ENCODE peak calls at places on chromosome 1, in eight cellular contexts. One of them, this sample, is unnamed.

GRCh38 chr1:59776960-59777852 is 37.5 kb upstream of the HOOK1 start:
- DNase-seq in globus pallidus: no peak
- DNase-seq in A673: peak; percentile 70
- DNase-seq in activated B cell treated with CpG ODN at 0.5 μM for 24 hours: no peak
- DNase-seq in IMR-90: peak; percentile 56
- DNase-seq in heart right ventricle: no peak
- DNase-seq in activated T-helper 2 cell treated with anti-CD3 and anti-CD28 coated beads, Interferon-gamma antibody, Interleukin-2, Interleukin-4, amounts not matched to agents 10 μg/mL and 5 μg/mL and 100 μg/mL, durations not matched to agents 14 hours and 24 hours and 36 hours: no peak
- DNase-seq in NCI-H345: no peak
- DNase-seq in this sample: no peak

GRCh38 chr1:160767417-160768294 is 28.3 kb upstream of the LY9 start:
- DNase-seq in NCI-H345: no peak
- DNase-seq in heart right ventricle: no peak
- DNase-seq in A673: no peak
- DNase-seq in activated B cell treated with CpG ODN at 0.5 μM for 24 hours: no peak
- DNase-seq in IMR-90: no peak
- DNase-seq in globus pallidus: no peak
- DNase-seq in activated T-helper 2 cell treated with anti-CD3 and anti-CD28 coated beads, Interferon-gamma antibody, Interleukin-2, Interleukin-4, amounts not matched to agents 10 μg/mL and 5 μg/mL and 100 μg/mL, durations not matched to agents 14 hours and 24 hours and 36 hours: peak; percentile 35
- DNase-seq in this sample: no peak

GRCh38 chr1:116826818-116827606 is 72.8 kb downstream of the CD2 start:
- DNase-seq in activated T-helper 2 cell treated with anti-CD3 and anti-CD28 coated beads, Interferon-gamma antibody, Interleukin-2, Interleukin-4, amounts not matched to agents 10 μg/mL and 5 μg/mL and 100 μg/mL, durations not matched to agents 14 hours and 24 hours and 36 hours: peak; percentile 73
- DNase-seq in activated B cell treated with CpG ODN at 0.5 μM for 24 hours: no peak
- DNase-seq in globus pallidus: no peak
- DNase-seq in A673: peak; percentile 67
- DNase-seq in IMR-90: peak; percentile 7
- DNase-seq in NCI-H345: no peak
- DNase-seq in heart right ventricle: no peak
- DNase-seq in this sample: no peak

GRCh38 chr1:153288634-153289275 is 24.0 kb downstream of the PGLYRP3 start:
- DNase-seq in A673: peak; percentile 32
- DNase-seq in activated T-helper 2 cell treated with anti-CD3 and anti-CD28 coated beads, Interferon-gamma antibody, Interleukin-2, Interleukin-4, amounts not matched to agents 10 μg/mL and 5 μg/mL and 100 μg/mL, durations not matched to agents 14 hours and 24 hours and 36 hours: no peak
- DNase-seq in IMR-90: no peak
- DNase-seq in heart right ventricle: no peak
- DNase-seq in NCI-H345: no peak
- DNase-seq in activated B cell treated with CpG ODN at 0.5 μM for 24 hours: no peak
- DNase-seq in globus pallidus: no peak
- DNase-seq in this sample: peak; percentile 43

GRCh38 chr1:201900476-201900875 is 11.8 kb downstream of the SHISA4 start:
- DNase-seq in IMR-90: no peak
- DNase-seq in heart right ventricle: no peak
- DNase-seq in activated B cell treated with CpG ODN at 0.5 μM for 24 hours: no peak
- DNase-seq in globus pallidus: no peak
- DNase-seq in activated T-helper 2 cell treated with anti-CD3 and anti-CD28 coated beads, Interferon-gamma antibody, Interleukin-2, Interleukin-4, amounts not matched to agents 10 μg/mL and 5 μg/mL and 100 μg/mL, durations not matched to agents 14 hours and 24 hours and 36 hours: no peak
- DNase-seq in A673: no peak
- DNase-seq in NCI-H345: no peak
- DNase-seq in this sample: no peak

GRCh38 chr1:180365039-180365438 is 135.0 kb downstream of the LHX4 start:
- DNase-seq in activated B cell treated with CpG ODN at 0.5 μM for 24 hours: no peak
- DNase-seq in globus pallidus: no peak
- DNase-seq in activated T-helper 2 cell treated with anti-CD3 and anti-CD28 coated beads, Interferon-gamma antibody, Interleukin-2, Interleukin-4, amounts not matched to agents 10 μg/mL and 5 μg/mL and 100 μg/mL, durations not matched to agents 14 hours and 24 hours and 36 hours: no peak
- DNase-seq in NCI-H345: no peak
- DNase-seq in heart right ventricle: no peak
- DNase-seq in A673: peak; percentile 19
- DNase-seq in IMR-90: no peak
- DNase-seq in this sample: no peak

GRCh38 chr1:161738627-161739287 is 10.8 kb upstream of the DUSP12 start:
- DNase-seq in A673: peak; percentile 68
- DNase-seq in activated B cell treated with CpG ODN at 0.5 μM for 24 hours: peak; percentile 55
- DNase-seq in heart right ventricle: peak; percentile 22
- DNase-seq in IMR-90: peak; percentile 88
- DNase-seq in activated T-helper 2 cell treated with anti-CD3 and anti-CD28 coated beads, Interferon-gamma antibody, Interleukin-2, Interleukin-4, amounts not matched to agents 10 μg/mL and 5 μg/mL and 100 μg/mL, durations not matched to agents 14 hours and 24 hours and 36 hours: peak; percentile 50
- DNase-seq in NCI-H345: no peak
- DNase-seq in globus pallidus: peak; percentile 51
- DNase-seq in this sample: peak; percentile 69

GRCh38 chr1:44571712-44572571 is 102.3 kb downstream of the TMEM53 start:
- DNase-seq in activated T-helper 2 cell treated with anti-CD3 and anti-CD28 coated beads, Interferon-gamma antibody, Interleukin-2, Interleukin-4, amounts not matched to agents 10 μg/mL and 5 μg/mL and 100 μg/mL, durations not matched to agents 14 hours and 24 hours and 36 hours: no peak
- DNase-seq in A673: peak; percentile 31
- DNase-seq in NCI-H345: no peak
- DNase-seq in globus pallidus: peak; percentile 73
- DNase-seq in activated B cell treated with CpG ODN at 0.5 μM for 24 hours: no peak
- DNase-seq in heart right ventricle: no peak
- DNase-seq in IMR-90: no peak
- DNase-seq in this sample: no peak

GRCh38 chr1:67560580-67561285 is 124.3 kb upstream of the GADD45A start:
- DNase-seq in IMR-90: peak; percentile 18
- DNase-seq in NCI-H345: no peak
- DNase-seq in heart right ventricle: no peak
- DNase-seq in A673: no peak
- DNase-seq in globus pallidus: no peak
- DNase-seq in activated T-helper 2 cell treated with anti-CD3 and anti-CD28 coated beads, Interferon-gamma antibody, Interleukin-2, Interleukin-4, amounts not matched to agents 10 μg/mL and 5 μg/mL and 100 μg/mL, durations not matched to agents 14 hours and 24 hours and 36 hours: no peak
- DNase-seq in activated B cell treated with CpG ODN at 0.5 μM for 24 hours: no peak
- DNase-seq in this sample: no peak

GRCh38 chr1:93666613-93667384 is 14.8 kb downstream of the BCAR3 start:
- DNase-seq in heart right ventricle: peak; percentile 28
- DNase-seq in globus pallidus: no peak
- DNase-seq in activated T-helper 2 cell treated with anti-CD3 and anti-CD28 coated beads, Interferon-gamma antibody, Interleukin-2, Interleukin-4, amounts not matched to agents 10 μg/mL and 5 μg/mL and 100 μg/mL, durations not matched to agents 14 hours and 24 hours and 36 hours: no peak
- DNase-seq in activated B cell treated with CpG ODN at 0.5 μM for 24 hours: no peak
- DNase-seq in NCI-H345: no peak
- DNase-seq in IMR-90: peak; percentile 72
- DNase-seq in A673: peak; percentile 47
- DNase-seq in this sample: no peak

GRCh38 chr1:66575739-66576138 is 41.8 kb downstream of the SGIP1 start:
- DNase-seq in NCI-H345: peak; percentile 87
- DNase-seq in A673: no peak
- DNase-seq in globus pallidus: no peak
- DNase-seq in heart right ventricle: peak; percentile 9
- DNase-seq in activated T-helper 2 cell treated with anti-CD3 and anti-CD28 coated beads, Interferon-gamma antibody, Interleukin-2, Interleukin-4, amounts not matched to agents 10 μg/mL and 5 μg/mL and 100 μg/mL, durations not matched to agents 14 hours and 24 hours and 36 hours: no peak
- DNase-seq in activated B cell treated with CpG ODN at 0.5 μM for 24 hours: no peak
- DNase-seq in IMR-90: peak; percentile 99
- DNase-seq in this sample: no peak

GRCh38 chr1:93221913-93222312 is 41.4 kb downstream of the CCDC18 start:
- DNase-seq in IMR-90: peak; percentile 20
- DNase-seq in A673: peak; percentile 17
- DNase-seq in activated T-helper 2 cell treated with anti-CD3 and anti-CD28 coated beads, Interferon-gamma antibody, Interleukin-2, Interleukin-4, amounts not matched to agents 10 μg/mL and 5 μg/mL and 100 μg/mL, durations not matched to agents 14 hours and 24 hours and 36 hours: no peak
- DNase-seq in heart right ventricle: no peak
- DNase-seq in NCI-H345: no peak
- DNase-seq in globus pallidus: no peak
- DNase-seq in activated B cell treated with CpG ODN at 0.5 μM for 24 hours: no peak
- DNase-seq in this sample: no peak

GRCh38 chr1:81428998-81429397 is 371.7 kb upstream of the ADGRL2 start:
- DNase-seq in globus pallidus: no peak
- DNase-seq in activated B cell treated with CpG ODN at 0.5 μM for 24 hours: no peak
- DNase-seq in NCI-H345: no peak
- DNase-seq in IMR-90: no peak
- DNase-seq in activated T-helper 2 cell treated with anti-CD3 and anti-CD28 coated beads, Interferon-gamma antibody, Interleukin-2, Interleukin-4, amounts not matched to agents 10 μg/mL and 5 μg/mL and 100 μg/mL, durations not matched to agents 14 hours and 24 hours and 36 hours: no peak
- DNase-seq in A673: no peak
- DNase-seq in heart right ventricle: no peak
- DNase-seq in this sample: no peak

GRCh38 chr1:27235827-27236226 is 1.4 kb downstream of the WDTC1 start:
- DNase-seq in NCI-H345: no peak
- DNase-seq in IMR-90: peak; percentile 20
- DNase-seq in heart right ventricle: no peak
- DNase-seq in activated T-helper 2 cell treated with anti-CD3 and anti-CD28 coated beads, Interferon-gamma antibody, Interleukin-2, Interleukin-4, amounts not matched to agents 10 μg/mL and 5 μg/mL and 100 μg/mL, durations not matched to agents 14 hours and 24 hours and 36 hours: no peak
- DNase-seq in A673: no peak
- DNase-seq in globus pallidus: no peak
- DNase-seq in activated B cell treated with CpG ODN at 0.5 μM for 24 hours: no peak
- DNase-seq in this sample: no peak

GRCh38 chr1:158002022-158002629 is 8.7 kb downstream of the KIRREL1 start:
- DNase-seq in heart right ventricle: no peak
- DNase-seq in IMR-90: peak; percentile 51
- DNase-seq in activated B cell treated with CpG ODN at 0.5 μM for 24 hours: no peak
- DNase-seq in activated T-helper 2 cell treated with anti-CD3 and anti-CD28 coated beads, Interferon-gamma antibody, Interleukin-2, Interleukin-4, amounts not matched to agents 10 μg/mL and 5 μg/mL and 100 μg/mL, durations not matched to agents 14 hours and 24 hours and 36 hours: no peak
- DNase-seq in A673: no peak
- DNase-seq in globus pallidus: no peak
- DNase-seq in NCI-H345: no peak
- DNase-seq in this sample: no peak

GRCh38 chr1:116001739-116002487 is 25.6 kb downstream of the SLC22A15 start:
- DNase-seq in activated T-helper 2 cell treated with anti-CD3 and anti-CD28 coated beads, Interferon-gamma antibody, Interleukin-2, Interleukin-4, amounts not matched to agents 10 μg/mL and 5 μg/mL and 100 μg/mL, durations not matched to agents 14 hours and 24 hours and 36 hours: no peak
- DNase-seq in heart right ventricle: no peak
- DNase-seq in globus pallidus: no peak
- DNase-seq in IMR-90: no peak
- DNase-seq in activated B cell treated with CpG ODN at 0.5 μM for 24 hours: no peak
- DNase-seq in A673: no peak
- DNase-seq in NCI-H345: no peak
- DNase-seq in this sample: no peak

GRCh38 chr1:8082945-8083344 is 56.8 kb upstream of the ERRFI1 start:
- DNase-seq in IMR-90: peak; percentile 84
- DNase-seq in activated B cell treated with CpG ODN at 0.5 μM for 24 hours: no peak
- DNase-seq in heart right ventricle: no peak
- DNase-seq in activated T-helper 2 cell treated with anti-CD3 and anti-CD28 coated beads, Interferon-gamma antibody, Interleukin-2, Interleukin-4, amounts not matched to agents 10 μg/mL and 5 μg/mL and 100 μg/mL, durations not matched to agents 14 hours and 24 hours and 36 hours: no peak
- DNase-seq in NCI-H345: no peak
- DNase-seq in globus pallidus: no peak
- DNase-seq in A673: no peak
- DNase-seq in this sample: no peak

GRCh38 chr1:2110738-2111673 is 60.8 kb downstream of the PRKCZ start:
- DNase-seq in A673: no peak
- DNase-seq in heart right ventricle: no peak
- DNase-seq in activated T-helper 2 cell treated with anti-CD3 and anti-CD28 coated beads, Interferon-gamma antibody, Interleukin-2, Interleukin-4, amounts not matched to agents 10 μg/mL and 5 μg/mL and 100 μg/mL, durations not matched to agents 14 hours and 24 hours and 36 hours: no peak
- DNase-seq in IMR-90: no peak
- DNase-seq in activated B cell treated with CpG ODN at 0.5 μM for 24 hours: no peak
- DNase-seq in NCI-H345: no peak
- DNase-seq in globus pallidus: no peak
- DNase-seq in this sample: no peak

GRCh38 chr1:172279951-172280350 is 140.5 kb upstream of the C1orf105 start:
- DNase-seq in globus pallidus: no peak
- DNase-seq in NCI-H345: no peak
- DNase-seq in activated T-helper 2 cell treated with anti-CD3 and anti-CD28 coated beads, Interferon-gamma antibody, Interleukin-2, Interleukin-4, amounts not matched to agents 10 μg/mL and 5 μg/mL and 100 μg/mL, durations not matched to agents 14 hours and 24 hours and 36 hours: no peak
- DNase-seq in A673: no peak
- DNase-seq in activated B cell treated with CpG ODN at 0.5 μM for 24 hours: no peak
- DNase-seq in heart right ventricle: no peak
- DNase-seq in IMR-90: peak; percentile 45
- DNase-seq in this sample: no peak

GRCh38 chr1:221154932-221155331 is 275.7 kb downstream of the HLX start:
- DNase-seq in IMR-90: no peak
- DNase-seq in activated T-helper 2 cell treated with anti-CD3 and anti-CD28 coated beads, Interferon-gamma antibody, Interleukin-2, Interleukin-4, amounts not matched to agents 10 μg/mL and 5 μg/mL and 100 μg/mL, durations not matched to agents 14 hours and 24 hours and 36 hours: no peak
- DNase-seq in globus pallidus: no peak
- DNase-seq in activated B cell treated with CpG ODN at 0.5 μM for 24 hours: no peak
- DNase-seq in NCI-H345: no peak
- DNase-seq in A673: no peak
- DNase-seq in heart right ventricle: no peak
- DNase-seq in this sample: no peak

GRCh38 chr1:163668472-163668871 is 346.7 kb downstream of the NUF2 start:
- DNase-seq in IMR-90: no peak
- DNase-seq in heart right ventricle: no peak
- DNase-seq in globus pallidus: no peak
- DNase-seq in A673: no peak
- DNase-seq in activated T-helper 2 cell treated with anti-CD3 and anti-CD28 coated beads, Interferon-gamma antibody, Interleukin-2, Interleukin-4, amounts not matched to agents 10 μg/mL and 5 μg/mL and 100 μg/mL, durations not matched to agents 14 hours and 24 hours and 36 hours: no peak
- DNase-seq in NCI-H345: no peak
- DNase-seq in activated B cell treated with CpG ODN at 0.5 μM for 24 hours: no peak
- DNase-seq in this sample: no peak

GRCh38 chr1:153877112-153877511 is 45.7 kb downstream of the GATAD2B start:
- DNase-seq in IMR-90: no peak
- DNase-seq in heart right ventricle: no peak
- DNase-seq in activated B cell treated with CpG ODN at 0.5 μM for 24 hours: no peak
- DNase-seq in globus pallidus: no peak
- DNase-seq in NCI-H345: no peak
- DNase-seq in activated T-helper 2 cell treated with anti-CD3 and anti-CD28 coated beads, Interferon-gamma antibody, Interleukin-2, Interleukin-4, amounts not matched to agents 10 μg/mL and 5 μg/mL and 100 μg/mL, durations not matched to agents 14 hours and 24 hours and 36 hours: no peak
- DNase-seq in A673: no peak
- DNase-seq in this sample: no peak

GRCh38 chr1:12454406-12455391 is 163.3 kb downstream of the DHRS3 start:
- DNase-seq in activated T-helper 2 cell treated with anti-CD3 and anti-CD28 coated beads, Interferon-gamma antibody, Interleukin-2, Interleukin-4, amounts not matched to agents 10 μg/mL and 5 μg/mL and 100 μg/mL, durations not matched to agents 14 hours and 24 hours and 36 hours: no peak
- DNase-seq in globus pallidus: no peak
- DNase-seq in IMR-90: peak; percentile 34
- DNase-seq in activated B cell treated with CpG ODN at 0.5 μM for 24 hours: no peak
- DNase-seq in NCI-H345: no peak
- DNase-seq in A673: no peak
- DNase-seq in heart right ventricle: no peak
- DNase-seq in this sample: no peak

GRCh38 chr1:167208624-167208976 is 12.1 kb upstream of the POU2F1 start:
- DNase-seq in globus pallidus: no peak
- DNase-seq in activated T-helper 2 cell treated with anti-CD3 and anti-CD28 coated beads, Interferon-gamma antibody, Interleukin-2, Interleukin-4, amounts not matched to agents 10 μg/mL and 5 μg/mL and 100 μg/mL, durations not matched to agents 14 hours and 24 hours and 36 hours: no peak
- DNase-seq in IMR-90: no peak
- DNase-seq in A673: no peak
- DNase-seq in activated B cell treated with CpG ODN at 0.5 μM for 24 hours: no peak
- DNase-seq in heart right ventricle: no peak
- DNase-seq in NCI-H345: no peak
- DNase-seq in this sample: no peak

GRCh38 chr1:100657876-100658715 is 61.4 kb upstream of the VCAM1 start:
- DNase-seq in A673: no peak
- DNase-seq in globus pallidus: no peak
- DNase-seq in IMR-90: peak; percentile 49
- DNase-seq in activated B cell treated with CpG ODN at 0.5 μM for 24 hours: no peak
- DNase-seq in heart right ventricle: no peak
- DNase-seq in activated T-helper 2 cell treated with anti-CD3 and anti-CD28 coated beads, Interferon-gamma antibody, Interleukin-2, Interleukin-4, amounts not matched to agents 10 μg/mL and 5 μg/mL and 100 μg/mL, durations not matched to agents 14 hours and 24 hours and 36 hours: no peak
- DNase-seq in NCI-H345: no peak
- DNase-seq in this sample: no peak

GRCh38 chr1:9326596-9326995 is 33.9 kb downstream of the SPSB1 start:
- DNase-seq in NCI-H345: no peak
- DNase-seq in A673: no peak
- DNase-seq in heart right ventricle: no peak
- DNase-seq in IMR-90: peak; percentile 89
- DNase-seq in globus pallidus: no peak
- DNase-seq in activated B cell treated with CpG ODN at 0.5 μM for 24 hours: no peak
- DNase-seq in activated T-helper 2 cell treated with anti-CD3 and anti-CD28 coated beads, Interferon-gamma antibody, Interleukin-2, Interleukin-4, amounts not matched to agents 10 μg/mL and 5 μg/mL and 100 μg/mL, durations not matched to agents 14 hours and 24 hours and 36 hours: no peak
- DNase-seq in this sample: no peak

GRCh38 chr1:29379438-29380073 is 143.2 kb downstream of the PTPRU start:
- DNase-seq in globus pallidus: no peak
- DNase-seq in IMR-90: peak; percentile 38
- DNase-seq in NCI-H345: peak; percentile 20
- DNase-seq in activated T-helper 2 cell treated with anti-CD3 and anti-CD28 coated beads, Interferon-gamma antibody, Interleukin-2, Interleukin-4, amounts not matched to agents 10 μg/mL and 5 μg/mL and 100 μg/mL, durations not matched to agents 14 hours and 24 hours and 36 hours: no peak
- DNase-seq in A673: peak; percentile 73
- DNase-seq in heart right ventricle: no peak
- DNase-seq in activated B cell treated with CpG ODN at 0.5 μM for 24 hours: no peak
- DNase-seq in this sample: no peak

GRCh38 chr1:5941671-5942070 is 50.6 kb downstream of the NPHP4 start:
- DNase-seq in NCI-H345: no peak
- DNase-seq in activated B cell treated with CpG ODN at 0.5 μM for 24 hours: no peak
- DNase-seq in activated T-helper 2 cell treated with anti-CD3 and anti-CD28 coated beads, Interferon-gamma antibody, Interleukin-2, Interleukin-4, amounts not matched to agents 10 μg/mL and 5 μg/mL and 100 μg/mL, durations not matched to agents 14 hours and 24 hours and 36 hours: no peak
- DNase-seq in heart right ventricle: no peak
- DNase-seq in IMR-90: no peak
- DNase-seq in A673: no peak
- DNase-seq in globus pallidus: no peak
- DNase-seq in this sample: peak; percentile 43

GRCh38 chr1:163168053-163168452 is 34.7 kb downstream of the RGS5 start:
- DNase-seq in activated T-helper 2 cell treated with anti-CD3 and anti-CD28 coated beads, Interferon-gamma antibody, Interleukin-2, Interleukin-4, amounts not matched to agents 10 μg/mL and 5 μg/mL and 100 μg/mL, durations not matched to agents 14 hours and 24 hours and 36 hours: no peak
- DNase-seq in heart right ventricle: peak; percentile 31
- DNase-seq in A673: peak; percentile 97
- DNase-seq in IMR-90: peak; percentile 96
- DNase-seq in globus pallidus: peak; percentile 16
- DNase-seq in activated B cell treated with CpG ODN at 0.5 μM for 24 hours: no peak
- DNase-seq in NCI-H345: no peak
- DNase-seq in this sample: no peak

GRCh38 chr1:25469177-25469576 is 38.5 kb downstream of the MACO1 start:
- DNase-seq in globus pallidus: no peak
- DNase-seq in activated T-helper 2 cell treated with anti-CD3 and anti-CD28 coated beads, Interferon-gamma antibody, Interleukin-2, Interleukin-4, amounts not matched to agents 10 μg/mL and 5 μg/mL and 100 μg/mL, durations not matched to agents 14 hours and 24 hours and 36 hours: no peak
- DNase-seq in activated B cell treated with CpG ODN at 0.5 μM for 24 hours: no peak
- DNase-seq in NCI-H345: no peak
- DNase-seq in heart right ventricle: no peak
- DNase-seq in IMR-90: peak; percentile 80
- DNase-seq in A673: no peak
- DNase-seq in this sample: no peak

GRCh38 chr1:238384381-238384780 is 493.7 kb upstream of the ZP4 start:
- DNase-seq in A673: no peak
- DNase-seq in globus pallidus: no peak
- DNase-seq in heart right ventricle: no peak
- DNase-seq in IMR-90: peak; percentile 34
- DNase-seq in NCI-H345: no peak
- DNase-seq in activated T-helper 2 cell treated with anti-CD3 and anti-CD28 coated beads, Interferon-gamma antibody, Interleukin-2, Interleukin-4, amounts not matched to agents 10 μg/mL and 5 μg/mL and 100 μg/mL, durations not matched to agents 14 hours and 24 hours and 36 hours: no peak
- DNase-seq in activated B cell treated with CpG ODN at 0.5 μM for 24 hours: no peak
- DNase-seq in this sample: no peak

GRCh38 chr1:32257227-32257508 is 6.1 kb downstream of the LCK start:
- DNase-seq in IMR-90: no peak
- DNase-seq in activated B cell treated with CpG ODN at 0.5 μM for 24 hours: no peak
- DNase-seq in heart right ventricle: no peak
- DNase-seq in NCI-H345: no peak
- DNase-seq in activated T-helper 2 cell treated with anti-CD3 and anti-CD28 coated beads, Interferon-gamma antibody, Interleukin-2, Interleukin-4, amounts not matched to agents 10 μg/mL and 5 μg/mL and 100 μg/mL, durations not matched to agents 14 hours and 24 hours and 36 hours: no peak
- DNase-seq in A673: no peak
- DNase-seq in globus pallidus: no peak
- DNase-seq in this sample: no peak

GRCh38 chr1:231553320-231553719 is 24.9 kb downstream of the TSNAX start:
- DNase-seq in activated T-helper 2 cell treated with anti-CD3 and anti-CD28 coated beads, Interferon-gamma antibody, Interleukin-2, Interleukin-4, amounts not matched to agents 10 μg/mL and 5 μg/mL and 100 μg/mL, durations not matched to agents 14 hours and 24 hours and 36 hours: no peak
- DNase-seq in globus pallidus: no peak
- DNase-seq in heart right ventricle: no peak
- DNase-seq in NCI-H345: no peak
- DNase-seq in A673: no peak
- DNase-seq in activated B cell treated with CpG ODN at 0.5 μM for 24 hours: no peak
- DNase-seq in IMR-90: no peak
- DNase-seq in this sample: no peak

GRCh38 chr1:207968521-207968944 is 57.6 kb upstream of the CD34 start:
- DNase-seq in NCI-H345: no peak
- DNase-seq in activated T-helper 2 cell treated with anti-CD3 and anti-CD28 coated beads, Interferon-gamma antibody, Interleukin-2, Interleukin-4, amounts not matched to agents 10 μg/mL and 5 μg/mL and 100 μg/mL, durations not matched to agents 14 hours and 24 hours and 36 hours: no peak
- DNase-seq in IMR-90: no peak
- DNase-seq in heart right ventricle: no peak
- DNase-seq in globus pallidus: no peak
- DNase-seq in A673: no peak
- DNase-seq in activated B cell treated with CpG ODN at 0.5 μM for 24 hours: no peak
- DNase-seq in this sample: no peak